ENCODE peak calls at places on chromosomes 6 and 20, in nine cellular contexts. E, S, I, Q, R, V, X, B and A are unnamed samples. For H3K36me3, the result is how much of the 10 kb centered on the place peaks cover.

GRCh38 chr6:139996253-139996834 is 621.9 kb upstream of the CITED2 start:
- DNase-seq in E (peak), S (no peak), I (no peak), Q (peak), R (peak), V (peak), X (no peak), B (peak), A (no peak)

GRCh38 chr6:88843040-88843439 is 120.4 kb downstream of the RNGTT start:
- DNase-seq in E (no peak), S (no peak), I (no peak), Q (no peak), R (no peak), V (no peak), X (no peak), B (no peak), A (no peak)

GRCh38 chr6:159722655-159723054 is 4.7 kb upstream of the WTAP start:
- DNase-seq in E (no peak), S (no peak), I (no peak), Q (no peak), R (no peak), V (no peak), X (no peak), B (no peak), A (no peak)

GRCh38 chr20:6583134-6583738 is 184.2 kb upstream of the BMP2 start:
- DNase-seq in E (peak), S (peak), I (peak), Q (peak), R (peak), V (peak), X (peak), B (peak), A (no peak)

GRCh38 chr6:76441850-76442249 is 369.4 kb upstream of the IMPG1 start:
- DNase-seq in E (peak), S (no peak), I (no peak), Q (peak), R (no peak), V (no peak), X (no peak), B (no peak), A (no peak)

GRCh38 chr6:85450578-85450884 is 648 bp downstream of the NT5E start:
- DNase-seq in E (no peak), S (no peak), I (no peak), Q (no peak), R (no peak), V (no peak), X (no peak), B (no peak), A (no peak)

GRCh38 chr6:147192278-147192911 is 11.8 kb upstream of the STXBP5 start:
- DNase-seq in E (no peak), S (no peak), I (no peak), Q (no peak), R (no peak), V (no peak), X (no peak), B (no peak), A (no peak)

GRCh38 chr6:122653094-122653493 is 42.9 kb downstream of the PKIB start:
- DNase-seq in E (no peak), S (no peak), I (no peak), Q (peak), R (no peak), V (peak), X (no peak), B (no peak), A (peak)

GRCh38 chr20:14406495-14406894 is 69.1 kb upstream of the FLRT3 start:
- DNase-seq in E (no peak), S (no peak), I (no peak), Q (no peak), R (peak), V (peak), X (no peak), B (no peak), A (no peak)

GRCh38 chr6:105519954-105520353 is 117.1 kb upstream of the PREP start:
- DNase-seq in E (no peak), S (no peak), I (no peak), Q (no peak), R (no peak), V (peak), X (no peak), B (no peak), A (no peak)

GRCh38 chr6:129709451-129709908 is 497 bp downstream of the ARHGAP18 start:
- DNase-seq in E (peak), S (no peak), I (no peak), Q (peak), R (no peak), V (no peak), X (peak), B (peak), A (no peak)

GRCh38 chr6:39365281-39366074 is 43.0 kb upstream of the KCNK16 start:
- DNase-seq in E (no peak), S (no peak), I (no peak), Q (no peak), R (no peak), V (peak), X (no peak), B (no peak), A (no peak)

GRCh38 chr6:52724041-52724405 is 39.3 kb downstream of the GSTA2 start:
- DNase-seq in E (no peak), S (no peak), I (no peak), Q (no peak), R (no peak), V (peak), X (no peak), B (no peak), A (no peak)

GRCh38 chr20:46850896-46851295 is 43.7 kb upstream of the EYA2 start:
- DNase-seq in E (no peak), S (no peak), I (no peak), Q (no peak), R (no peak), V (no peak), X (no peak), B (no peak), A (no peak)

GRCh38 chr6:154230910-154231595 is 125.5 kb downstream of the IPCEF1 start:
- DNase-seq in E (no peak), S (no peak), I (no peak), Q (no peak), R (no peak), V (no peak), X (no peak), B (no peak), A (no peak)

GRCh38 chr6:41672016-41672415 is 33.7 kb downstream of the MDFI start:
- DNase-seq in E (no peak), S (no peak), I (peak), Q (no peak), R (no peak), V (no peak), X (no peak), B (no peak), A (no peak)

GRCh38 chr20:10596726-10597125 is 77.1 kb downstream of the JAG1 start:
- DNase-seq in E (no peak), S (no peak), I (no peak), Q (no peak), R (no peak), V (peak), X (no peak), B (no peak), A (no peak)

GRCh38 chr6:157151989-157152388 is 171.3 kb downstream of the TMEM242 start:
- DNase-seq in E (no peak), S (no peak), I (no peak), Q (no peak), R (no peak), V (no peak), X (no peak), B (no peak), A (no peak)

GRCh38 chr6:131377112-131377511 is 195.9 kb upstream of the ARG1 start:
- DNase-seq in E (no peak), S (no peak), I (no peak), Q (no peak), R (no peak), V (no peak), X (no peak), B (no peak), A (no peak)

GRCh38 chr20:45336530-45337366 is 11.5 kb downstream of the SDC4 start:
- DNase-seq in E (no peak), S (peak), I (peak), Q (peak), R (no peak), V (peak), X (peak), B (no peak), A (peak)

GRCh38 chr6:129633529-129633928 is 76.4 kb downstream of the ARHGAP18 start:
- DNase-seq in E (no peak), S (no peak), I (no peak), Q (no peak), R (no peak), V (no peak), X (no peak), B (no peak), A (no peak)

GRCh38 chr6:38113810-38114577 is 294.5 kb downstream of the ZFAND3 start:
- DNase-seq in E (no peak), S (no peak), I (no peak), Q (no peak), R (no peak), V (no peak), X (no peak), B (no peak), A (no peak)

GRCh38 chr6:104957301-104958177 is 632 bp downstream of the LIN28B start:
- DNase-seq in E (peak), S (no peak), I (no peak), Q (peak), R (no peak), V (no peak), X (no peak), B (no peak), A (no peak)

GRCh38 chr6:122696853-122697252 is 82.7 kb upstream of the FABP7 start:
- DNase-seq in E (no peak), S (no peak), I (no peak), Q (peak), R (no peak), V (peak), X (no peak), B (no peak), A (no peak)

GRCh38 chr6:163532526-163533078 is 118.1 kb downstream of the QKI start:
- DNase-seq in E (no peak), S (no peak), I (no peak), Q (no peak), R (no peak), V (no peak), X (no peak), B (no peak), A (no peak)

GRCh38 chr20:6921717-6922386 is 154.4 kb downstream of the BMP2 start:
- DNase-seq in E (no peak), S (no peak), I (no peak), Q (no peak), R (no peak), V (peak), X (no peak), B (no peak), A (no peak)

GRCh38 chr20:10357974-10358373 is 76.0 kb downstream of the MKKS start:
- DNase-seq in E (no peak), S (no peak), I (no peak), Q (no peak), R (no peak), V (no peak), X (no peak), B (no peak), A (no peak)

GRCh38 chr6:151111670-151112069 is 128.1 kb upstream of the AKAP12 start:
- DNase-seq in E (no peak), S (no peak), I (no peak), Q (no peak), R (no peak), V (no peak), X (no peak), B (no peak), A (no peak)

GRCh38 chr20:5191829-5192569 is 65.2 kb downstream of the CDS2 start:
- DNase-seq in E (peak), S (no peak), I (no peak), Q (peak), R (peak), V (peak), X (peak), B (peak), A (peak)

GRCh38 chr6:11779308-11780096 is 899 bp upstream of the ADTRP start:
- DNase-seq in E (no peak), S (peak), I (no peak), Q (peak), R (no peak), V (no peak), X (no peak), B (no peak), A (no peak)

GRCh38 chr6:13574149-13574570 is 241 bp upstream of the SIRT5 start:
- DNase-seq in E (peak), S (peak), I (peak), Q (peak), R (peak), V (peak), X (peak), B (peak), A (peak)

GRCh38 chr20:58759947-58760346 is 67.3 kb downstream of the NPEPL1 start:
- DNase-seq in E (no peak), S (no peak), I (no peak), Q (no peak), R (no peak), V (no peak), X (no peak), B (no peak), A (no peak)

GRCh38 chr6:93679836-93680235 is 260.5 kb upstream of the EPHA7 start:
- DNase-seq in E (no peak), S (no peak), I (no peak), Q (no peak), R (no peak), V (no peak), X (no peak), B (no peak), A (no peak)

GRCh38 chr20:22282696-22283095 is 301.7 kb downstream of the FOXA2 start:
- DNase-seq in E (no peak), S (no peak), I (no peak), Q (no peak), R (no peak), V (no peak), X (no peak), B (no peak), A (no peak)

GRCh38 chr6:146878564-146879343 is 280.0 kb downstream of the ADGB start:
- DNase-seq in E (no peak), S (no peak), I (no peak), Q (no peak), R (no peak), V (peak), X (no peak), B (no peak), A (peak)

GRCh38 chr6:15516923-15517560 is 145.8 kb downstream of the DTNBP1 start:
- DNase-seq in E (no peak), S (peak), I (peak), Q (no peak), R (no peak), V (no peak), X (no peak), B (no peak), A (no peak)
- H3K36me3 ChIP-seq in E (under half), S (under half), I (under half), Q (under half), R (under half), V (under half), X (under half), B (under half), A (under half)

DNA sequence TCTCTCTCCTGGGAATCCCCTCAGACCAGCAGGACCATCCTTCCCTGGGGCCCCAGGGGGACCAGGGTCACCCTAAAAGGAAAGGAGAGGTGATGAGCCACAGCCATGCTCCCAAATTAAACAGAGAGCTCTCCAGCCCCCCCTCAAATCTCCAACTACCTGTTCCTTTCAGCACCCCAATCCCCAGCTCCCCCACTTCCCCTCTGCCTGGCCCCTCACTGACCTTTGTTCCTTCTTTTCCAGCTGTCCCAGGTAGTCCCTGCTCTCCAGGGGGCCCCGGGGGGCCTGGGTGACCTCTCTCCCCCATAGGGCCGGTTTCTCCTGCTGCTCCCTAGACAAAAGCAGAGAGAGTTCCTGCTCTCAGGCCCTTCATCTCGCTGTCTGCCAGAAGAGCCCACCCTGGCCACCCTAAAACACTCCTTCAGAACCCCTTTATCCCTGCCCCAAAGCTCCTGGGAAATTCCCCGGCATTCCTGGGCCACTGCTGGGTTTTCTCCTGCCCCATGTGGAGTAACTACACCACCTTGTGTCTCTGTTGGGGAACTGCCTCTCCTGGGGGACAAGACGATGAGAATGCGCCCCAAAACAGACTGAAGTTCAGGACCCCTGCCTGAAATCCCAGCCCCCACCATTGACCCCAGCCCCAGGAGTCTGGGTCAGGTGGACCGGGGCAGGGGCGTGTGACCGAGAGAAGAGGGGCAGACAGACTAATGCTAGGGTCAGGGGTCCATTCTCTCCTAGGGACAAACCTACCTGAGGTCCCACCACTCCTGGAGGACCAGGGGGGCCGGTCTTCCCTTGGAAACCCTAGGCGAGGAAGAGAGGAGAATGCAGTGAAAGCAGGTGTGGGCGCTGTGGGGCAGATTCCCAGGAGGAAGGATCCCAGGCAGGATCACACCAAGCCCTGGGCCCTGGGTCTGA is 19.7 kb downstream of the COL11A2 start:
- DNase-seq in E (no peak), S (no peak), I (no peak), Q (peak), R (no peak), V (peak), X (no peak), B (peak), A (peak)
- TF ChIP-seq CTCF in E (peak), S (peak), I (peak), Q (peak), R (peak), V (peak), X (no peak), B (peak), A (peak)

DNA sequence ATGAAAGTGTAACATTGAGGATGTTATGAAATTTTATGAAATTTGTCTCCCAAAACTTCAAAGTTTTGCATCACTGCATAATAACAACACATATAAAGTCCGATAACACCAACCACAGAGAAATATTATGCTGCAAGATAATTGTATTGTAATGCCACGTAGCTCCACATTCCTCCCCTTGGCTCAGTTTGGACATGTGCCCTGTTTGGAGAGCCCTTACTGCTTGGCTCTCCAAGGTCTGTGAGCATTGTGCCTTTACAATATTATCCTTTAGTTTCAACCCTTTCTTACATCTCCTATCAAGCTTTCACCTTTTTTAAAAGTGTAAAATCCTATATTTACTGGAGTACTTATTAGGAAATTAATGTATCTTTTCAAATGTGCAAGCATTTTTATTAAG is 10.8 kb downstream of the HBS1L start:
- DNase-seq in E (no peak), S (no peak), I (no peak), Q (no peak), R (no peak), V (no peak), X (no peak), B (no peak), A (no peak)
- H3K36me3 ChIP-seq in E (under half), S (under half), I (under half), Q (under half), R (under half), V (under half), X (under half), B (half or more), A (under half)

DNA sequence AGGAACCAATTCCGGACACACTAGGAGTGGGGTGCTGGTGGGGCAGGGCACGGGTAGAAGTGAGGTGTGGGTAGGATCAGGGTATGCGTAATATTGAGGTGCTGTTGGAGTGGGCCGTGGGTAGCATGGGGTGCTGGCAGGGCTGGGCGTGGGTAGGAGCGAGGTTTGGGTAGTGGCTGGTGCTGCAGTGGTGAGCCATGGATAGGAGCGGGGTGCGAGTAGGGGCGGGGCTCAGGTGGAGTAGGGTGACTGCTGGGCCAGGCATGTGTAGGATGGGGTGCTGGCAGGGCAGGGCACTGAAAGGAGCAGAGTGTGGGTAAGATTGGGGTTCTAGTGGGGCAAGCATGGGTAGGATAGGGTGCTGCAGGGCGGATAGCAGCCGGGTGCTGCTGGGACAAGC is 114.2 kb upstream of the DUSP22 start:
- DNase-seq in E (no peak), S (no peak), I (no peak), Q (no peak), R (no peak), V (no peak), X (no peak), B (no peak), A (no peak)
- TF ChIP-seq CTCF in E (no peak), S (no peak), I (no peak), Q (no peak), R (no peak), V (no peak), X (no peak), B (no peak), A (no peak)

GRCh38 chr6:30873137-30873640 is 11.1 kb upstream of the DDR1 start:
- DNase-seq in E (no peak), S (no peak), I (no peak), Q (no peak), R (no peak), V (no peak), X (no peak), B (no peak), A (no peak)
- H3K36me3 ChIP-seq in E (under half), S (under half), I (under half), Q (under half), R (under half), V (under half), X (under half), B (under half), A (under half)

GRCh38 chr6:4912559-4912958 is 91.3 kb downstream of the RPP40 start:
- DNase-seq in E (no peak), S (no peak), I (no peak), Q (no peak), R (no peak), V (no peak), X (no peak), B (no peak), A (no peak)
- TF ChIP-seq CTCF in E (no peak), S (no peak), I (no peak), Q (no peak), R (no peak), V (no peak), X (no peak), B (no peak), A (no peak)

DNA sequence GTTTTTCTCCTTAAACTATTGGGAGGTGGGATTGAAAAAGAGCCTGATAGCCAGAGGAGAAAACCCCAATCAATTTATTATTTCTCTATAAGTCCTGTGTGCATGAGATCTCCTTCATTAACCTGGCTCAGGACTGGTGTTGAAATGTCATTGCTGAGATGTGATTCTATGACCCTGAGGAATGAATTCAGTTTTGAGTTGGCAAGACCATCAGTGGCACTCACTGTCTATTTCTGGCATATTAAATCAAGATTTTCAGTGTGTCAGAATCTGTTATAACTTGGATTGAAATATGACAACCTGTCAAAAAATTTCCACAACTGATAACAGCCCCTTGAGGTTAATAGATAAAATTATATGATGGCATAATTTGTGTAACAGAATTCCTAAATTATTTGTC is 431.1 kb downstream of the TFAP2B start:
- DNase-seq in E (no peak), S (no peak), I (no peak), Q (no peak), R (no peak), V (no peak), X (no peak), B (no peak), A (no peak)
- H3K36me3 ChIP-seq in E (under half), S (under half), I (under half), Q (under half), R (under half), V (under half), X (under half), B (under half), A (under half)

GRCh38 chr20:34473262-34473883 is 42.8 kb upstream of the DYNLRB1 start:
- DNase-seq in E (peak), S (peak), I (no peak), Q (peak), R (peak), V (peak), X (peak), B (peak), A (peak)
- TF ChIP-seq CTCF in E (peak), S (no peak), I (no peak), Q (peak), R (peak), V (peak), X (peak), B (peak), A (no peak)